ENCODE peak calls at places on chromosomes 5 and 9, in five cellular contexts. S, B, W, Z and R are unnamed samples.

GRCh38 chr9:35627575-35627974 is 9.4 kb upstream of the CD72 start:
- DNase-seq in S (no peak), B (no peak), W (no peak), Z (no peak), R (peak; percentile 20)

GRCh38 chr9:69548676-69549075 is 123.5 kb downstream of the APBA1 start:
- DNase-seq in S (no peak), B (no peak), W (no peak), Z (no peak), R (no peak)

GRCh38 chr5:177419045-177419444 is 7.4 kb upstream of the GRK6 start:
- DNase-seq in S (no peak), B (no peak), W (no peak), Z (no peak), R (no peak)

GRCh38 chr5:178940569-178941360 is at the start of gene ZNF454:
- DNase-seq in S (no peak), B (peak; percentile 94), W (peak; percentile 54), Z (peak; percentile 95), R (no peak)

GRCh38 chr5:142866563-142867275 is 96.5 kb downstream of the ARHGAP26 start:
- DNase-seq in S (peak; percentile 17), B (peak; percentile 44), W (peak; percentile 77), Z (peak; percentile 58), R (peak; percentile 74)

GRCh38 chr9:69035438-69036316 is at the start of gene FXN:
- DNase-seq in S (peak; percentile 74), B (peak; percentile 70), W (peak; percentile 70), Z (peak; percentile 78), R (peak; percentile 93)

GRCh38 chr5:175696139-175696854 is 38.4 kb downstream of the HRH2 start:
- DNase-seq in S (peak; percentile 38), B (no peak), W (no peak), Z (peak; percentile 51), R (peak; percentile 45)

GRCh38 chr9:8845376-8845775 is 1045.8 kb upstream of the DMAC1 start:
- DNase-seq in S (no peak), B (no peak), W (no peak), Z (no peak), R (no peak)

GRCh38 chr5:59661939-59662615 is 231.4 kb downstream of the PDE4D start:
- DNase-seq in S (no peak), B (no peak), W (no peak), Z (no peak), R (no peak)

GRCh38 chr9:124768275-124768674 is 2.8 kb downstream of the NR6A1 start:
- DNase-seq in S (no peak), B (no peak), W (no peak), Z (no peak), R (no peak)

GRCh38 chr5:943201-943873 is 50.7 kb downstream of the TRIP13 start:
- DNase-seq in S (no peak), B (no peak), W (no peak), Z (no peak), R (no peak)

GRCh38 chr5:34914671-34915138 is 599 bp downstream of the RAD1 start:
- DNase-seq in S (no peak), B (no peak), W (no peak), Z (peak; percentile 14), R (no peak)